ENCODE peak calls at places on chromosomes 5 and 9, in nine cellular contexts. C is neural crest cell, J is A673, Z is cardiac muscle cell, B is AG04450, I is progenitor cell of endocrine pancreas, F is neural progenitor cell, P is AG09319, L is GM13977. O is an unnamed sample.

GRCh38 chr5:11384441-11385250 is 519.6 kb downstream of the CTNND2 start:
- DNase-seq in B (no peak), Z (peak), F (peak), C (peak), J (no peak), L (no peak), P (no peak), I (peak), O (no peak)

GRCh38 chr9:120104771-120105170 is 475.2 kb downstream of the CDK5RAP2 start:
- DNase-seq in P (no peak), I (no peak), J (no peak), B (no peak), L (no peak), F (no peak), Z (no peak), C (no peak), O (no peak)

GRCh38 chr9:21434202-21435014 is 5.8 kb upstream of the IFNA1 start:
- DNase-seq in Z (peak), J (peak), I (no peak), B (peak), F (peak), L (peak), P (peak), C (peak), O (no peak)

GRCh38 chr5:66246621-66247020 is 102.5 kb downstream of the SREK1 start:
- DNase-seq in I (no peak), B (peak), F (no peak), P (no peak), C (no peak), L (no peak), J (no peak), Z (no peak), O (no peak)

GRCh38 chr9:70639853-70640814 is 225.7 kb upstream of the KLF9 start:
- DNase-seq in J (peak), L (no peak), B (peak), C (peak), Z (peak), P (peak), I (no peak), F (peak), O (peak)

GRCh38 chr9:16869140-16869903 is 1.1 kb downstream of the BNC2 start:
- DNase-seq in B (no peak), J (no peak), P (no peak), I (no peak), F (peak), Z (peak), C (no peak), L (peak), O (no peak)

GRCh38 chr9:6759114-6759977 is 1.6 kb downstream of the KDM4C start:
- DNase-seq in I (no peak), L (peak), C (no peak), Z (no peak), J (peak), F (no peak), P (peak), B (peak), O (peak)

GRCh38 chr9:10438955-10439354 is 173.8 kb downstream of the PTPRD start:
- DNase-seq in J (no peak), C (no peak), B (no peak), P (no peak), F (peak), L (no peak), Z (no peak), I (no peak), O (no peak)

GRCh38 chr9:88742483-88742882 is 207.5 kb downstream of the NXNL2 start:
- DNase-seq in P (peak), B (no peak), J (peak), L (no peak), I (no peak), Z (no peak), C (no peak), F (no peak), O (no peak)

GRCh38 chr5:55601209-55601618 is 66.5 kb upstream of the PLPP1 start:
- DNase-seq in B (no peak), I (no peak), C (no peak), L (no peak), J (peak), Z (peak), P (peak), F (peak), O (no peak)

GRCh38 chr5:12623408-12623807 is 719.2 kb upstream of the CTNND2 start:
- DNase-seq in J (no peak), Z (no peak), F (no peak), L (no peak), P (no peak), B (no peak), C (no peak), I (no peak), O (no peak)

GRCh38 chr5:85452322-85453025 is 1067.8 kb upstream of the EDIL3 start:
- DNase-seq in C (no peak), B (no peak), I (no peak), L (peak), Z (no peak), P (no peak), J (no peak), F (no peak), O (no peak)

GRCh38 chr5:51684794-51685355 is 301.6 kb downstream of the ISL1 start:
- DNase-seq in Z (no peak), L (no peak), I (no peak), J (no peak), C (no peak), P (no peak), F (no peak), B (no peak), O (no peak)

GRCh38 chr5:17058438-17058837 is 122.3 kb upstream of the MYO10 start:
- DNase-seq in Z (no peak), P (no peak), B (no peak), L (no peak), F (no peak), I (no peak), C (no peak), J (no peak), O (no peak)

GRCh38 chr5:172007153-172007794 is 836 bp upstream of the FBXW11 start:
- DNase-seq in P (no peak), L (no peak), I (no peak), Z (peak), B (no peak), C (no peak), F (peak), J (no peak), O (no peak)

GRCh38 chr5:59348189-59348588 is 545.3 kb downstream of the PDE4D start:
- DNase-seq in Z (no peak), I (no peak), C (no peak), J (no peak), L (no peak), B (no peak), P (no peak), F (peak), O (no peak)

GRCh38 chr5:164422400-164422799 is 917.0 kb downstream of the MAT2B start:
- DNase-seq in Z (peak), F (peak), J (peak), B (no peak), P (no peak), I (no peak), C (peak), L (no peak), O (no peak)

GRCh38 chr5:152262667-152263066 is 142.4 kb downstream of the NMUR2 start:
- DNase-seq in P (no peak), B (no peak), F (peak), Z (no peak), I (no peak), L (no peak), J (no peak), C (no peak), O (no peak)

GRCh38 chr9:111356567-111357244 is 26.7 kb upstream of the OR2K2 start:
- DNase-seq in Z (peak), P (peak), J (peak), I (no peak), L (no peak), B (peak), C (no peak), F (peak), O (no peak)

GRCh38 chr5:40171971-40172370 is 507.7 kb upstream of the PTGER4 start:
- DNase-seq in F (no peak), I (no peak), B (peak), L (no peak), C (no peak), P (no peak), Z (no peak), J (no peak), O (no peak)

GRCh38 chr5:143638654-143639053 is 173.3 kb upstream of the HMHB1 start:
- DNase-seq in C (no peak), B (no peak), I (no peak), F (no peak), L (no peak), Z (no peak), P (no peak), J (no peak), O (no peak)

GRCh38 chr9:74630228-74630627 is 133.1 kb downstream of the RORB start:
- DNase-seq in L (no peak), Z (no peak), I (no peak), P (no peak), B (no peak), C (no peak), J (no peak), F (no peak), O (no peak)

GRCh38 chr9:22157271-22157670 is 148.2 kb upstream of the CDKN2B start:
- DNase-seq in P (no peak), J (no peak), B (no peak), I (no peak), Z (no peak), L (no peak), C (no peak), F (no peak), O (no peak)

GRCh38 chr9:105672711-105673234 is 10.5 kb downstream of the TAL2 start:
- DNase-seq in J (no peak), I (no peak), F (no peak), Z (no peak), L (no peak), P (no peak), C (no peak), B (no peak), O (peak)

GRCh38 chr9:35814106-35814840 is 569 bp downstream of the HINT2 start:
- DNase-seq in L (peak), C (peak), P (no peak), I (peak), B (no peak), F (peak), J (peak), Z (peak), O (peak)

GRCh38 chr9:35813434-35814105 is 1.3 kb downstream of the HINT2 start:
- DNase-seq in F (peak), C (no peak), I (no peak), P (no peak), Z (no peak), B (no peak), J (peak), L (no peak), O (peak)

GRCh38 chr9:35816708-35817107 is 1.9 kb upstream of the HINT2 start:
- DNase-seq in B (no peak), P (no peak), L (no peak), F (peak), J (peak), C (no peak), Z (no peak), I (no peak), O (no peak)

GRCh38 chr9:35812025-35812602 is at the start of gene SPAG8:
- DNase-seq in Z (peak), L (peak), J (peak), P (peak), F (peak), C (peak), B (peak), I (peak), O (peak)

GRCh38 chr9:35814841-35815543 is at the start of gene HINT2:
- DNase-seq in Z (peak), F (peak), P (peak), J (peak), B (peak), L (peak), C (peak), I (peak), O (peak)
- TF ChIP-seq CTCF in Z (no peak), F (no peak), P (no peak), J (no peak), B (no peak), L (no peak), C (no peak), I (no peak), O (no peak)

DNA sequence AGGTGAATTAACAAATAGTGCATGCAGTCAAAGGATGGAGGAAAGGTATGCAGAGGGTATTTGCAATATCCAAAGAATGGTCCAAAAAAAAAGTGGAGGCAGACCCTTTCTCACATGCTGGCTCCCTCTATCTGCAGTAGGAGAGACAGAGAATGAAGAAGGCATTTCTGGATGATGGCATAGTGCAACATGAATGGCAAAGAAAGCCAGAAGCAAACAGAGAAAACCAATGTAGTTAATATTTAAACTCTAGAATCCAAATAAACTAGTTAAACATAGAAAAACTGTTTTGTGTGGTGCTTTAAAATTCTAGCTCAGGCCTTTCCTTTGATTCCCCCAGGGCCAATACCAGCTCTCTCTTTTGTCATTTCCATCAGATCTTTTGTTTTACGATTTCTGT is 403.1 kb upstream of the WWC1 start:
- DNase-seq in F (no peak), J (no peak), C (no peak), B (no peak), P (no peak), Z (no peak), I (no peak), L (no peak), O (no peak)
- TF ChIP-seq CTCF in F (no peak), J (peak), C (no peak), B (no peak), P (no peak), Z (no peak), I (no peak), L (no peak), O (no peak)

GRCh38 chr5:169901896-169902295 is 78.4 kb downstream of the INSYN2B start:
- DNase-seq in Z (no peak), I (no peak), P (no peak), C (no peak), F (no peak), B (no peak), J (no peak), L (no peak), O (no peak)
- TF ChIP-seq CTCF in Z (no peak), I (no peak), P (no peak), C (no peak), F (no peak), B (no peak), J (no peak), L (no peak), O (no peak)

GRCh38 chr5:43039468-43040286 is 442 bp downstream of the ANXA2R start:
- DNase-seq in F (peak), P (no peak), J (peak), L (no peak), I (no peak), Z (peak), C (peak), B (no peak), O (no peak)
- TF ChIP-seq CTCF in F (peak), P (no peak), J (peak), L (peak), I (peak), Z (no peak), C (peak), B (peak), O (no peak)

GRCh38 chr5:6471252-6471651 is 22.6 kb downstream of the UBE2QL1 start:
- DNase-seq in I (no peak), Z (no peak), P (no peak), C (no peak), J (no peak), F (no peak), L (no peak), B (no peak), O (no peak)
- TF ChIP-seq CTCF in I (no peak), Z (no peak), P (no peak), C (no peak), J (no peak), F (no peak), L (no peak), B (no peak), O (no peak)

GRCh38 chr5:77277764-77278163 is 67.3 kb downstream of the PDE8B start:
- DNase-seq in F (no peak), J (no peak), B (no peak), I (no peak), P (no peak), C (no peak), L (no peak), Z (no peak), O (no peak)

GRCh38 chr5:77280036-77280435 is 69.6 kb downstream of the PDE8B start:
- DNase-seq in Z (no peak), P (no peak), C (no peak), J (no peak), L (no peak), B (no peak), I (no peak), F (no peak), O (no peak)

GRCh38 chr5:77281969-77282336 is 71.5 kb downstream of the PDE8B start:
- DNase-seq in B (no peak), F (no peak), I (no peak), Z (no peak), L (no peak), J (no peak), P (no peak), C (no peak), O (no peak)

GRCh38 chr5:77285442-77285841 is 75.0 kb downstream of the PDE8B start:
- DNase-seq in Z (no peak), I (no peak), F (no peak), C (no peak), L (no peak), J (no peak), P (no peak), B (no peak), O (no peak)

DNA sequence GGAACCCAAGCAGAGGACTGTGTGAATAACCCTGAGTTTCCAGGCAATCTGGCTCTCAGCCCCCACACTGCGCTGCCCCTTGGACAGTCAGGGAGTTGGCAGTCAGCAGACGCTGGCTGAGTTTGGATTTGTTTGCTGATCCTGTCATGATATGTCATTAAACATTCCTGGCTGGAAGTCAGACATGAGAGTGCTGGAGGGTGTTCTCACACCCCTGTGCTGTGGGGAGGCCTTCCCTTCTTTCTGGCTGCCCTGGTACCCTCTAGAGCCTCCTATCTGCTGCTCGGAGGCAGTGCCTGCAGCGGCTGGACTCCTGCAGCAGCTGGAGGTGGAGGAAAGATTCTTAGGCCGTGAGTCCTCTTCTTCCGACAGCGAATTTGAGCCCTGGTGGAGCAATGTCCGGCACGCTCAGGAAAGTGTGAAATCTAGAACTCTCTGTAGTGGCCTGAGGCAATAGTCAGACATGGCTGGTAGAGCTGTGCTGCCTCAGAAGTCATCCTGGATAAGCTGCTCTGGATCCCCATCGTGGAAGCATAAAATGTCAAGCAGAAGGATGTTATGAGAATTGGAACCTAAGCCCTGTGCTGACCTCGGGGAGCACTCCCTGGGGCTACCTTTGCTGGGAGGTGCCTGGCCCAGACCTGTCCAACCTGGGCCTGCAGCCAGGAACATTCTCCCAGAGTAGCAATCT is 72.0 kb downstream of the PDE8B start:
- DNase-seq in B (peak), L (no peak), I (no peak), Z (no peak), F (peak), J (no peak), C (no peak), P (peak), O (no peak)
- TF ChIP-seq CTCF in B (peak), L (no peak), I (no peak), Z (peak), F (no peak), J (no peak), C (no peak), P (peak), O (no peak)

GRCh38 chr9:129720865-129721545 is 31.8 kb downstream of the PTGES start:
- DNase-seq in F (no peak), L (no peak), J (no peak), Z (no peak), C (no peak), B (no peak), P (no peak), I (no peak), O (no peak)
- TF ChIP-seq CTCF in F (no peak), L (no peak), J (no peak), Z (no peak), C (peak), B (no peak), P (no peak), I (no peak), O (no peak)

O was measured in HL-60.